ENCODE peak calls at places on chromosomes 6 and 20, in five cellular contexts. One of them, this sample, is unnamed.
A peak's percentile ranks its signal among the peaks of the same experiment; 100 is the strongest.

GRCh38 chr6:158999154-158999668 is 791 bp downstream of the RSPH3 start:
- DNase-seq in heart right ventricle: no peak
- DNase-seq in NCI-H748 treated with DMSO at 0.1 percent for 48 hours: no peak
- DNase-seq in posterior cingulate gyrus: no peak
- DNase-seq in cardiac septum: no peak
- DNase-seq in this sample: no peak

GRCh38 chr6:98832282-98833100 is 1.9 kb upstream of the POU3F2 start:
- DNase-seq in posterior cingulate gyrus: peak; percentile 56
- DNase-seq in NCI-H748 treated with DMSO at 0.1 percent for 48 hours: peak; percentile 58
- DNase-seq in cardiac septum: no peak
- DNase-seq in heart right ventricle: no peak
- DNase-seq in this sample: peak; percentile 72

GRCh38 chr20:61919675-61920365 is 145.9 kb downstream of the TAF4 start:
- DNase-seq in posterior cingulate gyrus: no peak
- DNase-seq in heart right ventricle: no peak
- DNase-seq in cardiac septum: no peak
- DNase-seq in NCI-H748 treated with DMSO at 0.1 percent for 48 hours: no peak
- DNase-seq in this sample: no peak

GRCh38 chr20:32454164-32455145 is 96.3 kb downstream of the ASXL1 start:
- DNase-seq in heart right ventricle: no peak
- DNase-seq in posterior cingulate gyrus: no peak
- DNase-seq in NCI-H748 treated with DMSO at 0.1 percent for 48 hours: no peak
- DNase-seq in cardiac septum: no peak
- DNase-seq in this sample: no peak

GRCh38 chr6:55916188-55916587 is 40.8 kb upstream of the BMP5 start:
- DNase-seq in cardiac septum: no peak
- DNase-seq in posterior cingulate gyrus: no peak
- DNase-seq in heart right ventricle: no peak
- DNase-seq in NCI-H748 treated with DMSO at 0.1 percent for 48 hours: no peak
- DNase-seq in this sample: no peak

GRCh38 chr6:71460933-71461332 is 172.3 kb downstream of the OGFRL1 start:
- DNase-seq in posterior cingulate gyrus: no peak
- DNase-seq in heart right ventricle: no peak
- DNase-seq in NCI-H748 treated with DMSO at 0.1 percent for 48 hours: no peak
- DNase-seq in cardiac septum: no peak
- DNase-seq in this sample: no peak

GRCh38 chr6:51968265-51968664 is 119.1 kb downstream of the PKHD1 start:
- DNase-seq in cardiac septum: no peak
- DNase-seq in heart right ventricle: no peak
- DNase-seq in NCI-H748 treated with DMSO at 0.1 percent for 48 hours: no peak
- DNase-seq in posterior cingulate gyrus: no peak
- DNase-seq in this sample: no peak

GRCh38 chr6:108835218-108835850 is 12.9 kb upstream of the ARMC2 start:
- DNase-seq in NCI-H748 treated with DMSO at 0.1 percent for 48 hours: peak; percentile 59
- DNase-seq in cardiac septum: peak; percentile 95
- DNase-seq in heart right ventricle: peak; percentile 89
- DNase-seq in posterior cingulate gyrus: peak; percentile 90
- DNase-seq in this sample: peak; percentile 87

GRCh38 chr6:25050356-25050755 is 114.6 kb upstream of the RIPOR2 start:
- DNase-seq in NCI-H748 treated with DMSO at 0.1 percent for 48 hours: no peak
- DNase-seq in heart right ventricle: no peak
- DNase-seq in posterior cingulate gyrus: no peak
- DNase-seq in cardiac septum: no peak
- DNase-seq in this sample: no peak

GRCh38 chr6:146286976-146287375 is 256.7 kb upstream of the RAB32 start:
- DNase-seq in NCI-H748 treated with DMSO at 0.1 percent for 48 hours: no peak
- DNase-seq in cardiac septum: no peak
- DNase-seq in posterior cingulate gyrus: no peak
- DNase-seq in heart right ventricle: no peak
- DNase-seq in this sample: no peak

GRCh38 chr6:16135078-16135477 is 6.2 kb downstream of the MYLIP start:
- DNase-seq in heart right ventricle: no peak
- DNase-seq in NCI-H748 treated with DMSO at 0.1 percent for 48 hours: no peak
- DNase-seq in cardiac septum: no peak
- DNase-seq in posterior cingulate gyrus: no peak
- DNase-seq in this sample: no peak

GRCh38 chr6:44105146-44105545 is 22.1 kb downstream of the MRPL14 start:
- DNase-seq in heart right ventricle: no peak
- DNase-seq in posterior cingulate gyrus: no peak
- DNase-seq in cardiac septum: no peak
- DNase-seq in NCI-H748 treated with DMSO at 0.1 percent for 48 hours: no peak
- DNase-seq in this sample: no peak

GRCh38 chr6:17394192-17394611 is 807 bp downstream of the CAP2 start:
- DNase-seq in heart right ventricle: peak; percentile 23
- DNase-seq in cardiac septum: no peak
- DNase-seq in posterior cingulate gyrus: no peak
- DNase-seq in NCI-H748 treated with DMSO at 0.1 percent for 48 hours: peak; percentile 39
- DNase-seq in this sample: peak; percentile 70

GRCh38 chr6:14066782-14067406 is 50.7 kb upstream of the CD83 start:
- DNase-seq in posterior cingulate gyrus: no peak
- DNase-seq in cardiac septum: no peak
- DNase-seq in heart right ventricle: no peak
- DNase-seq in NCI-H748 treated with DMSO at 0.1 percent for 48 hours: peak; percentile 94
- DNase-seq in this sample: no peak

GRCh38 chr6:69232506-69233194 is 564.2 kb downstream of the LMBRD1 start:
- DNase-seq in posterior cingulate gyrus: peak; percentile 83
- DNase-seq in heart right ventricle: peak; percentile 80
- DNase-seq in cardiac septum: peak; percentile 81
- DNase-seq in NCI-H748 treated with DMSO at 0.1 percent for 48 hours: peak; percentile 75
- DNase-seq in this sample: peak; percentile 88

GRCh38 chr6:155075938-155076337 is 80.8 kb downstream of the TIAM2 start:
- DNase-seq in cardiac septum: no peak
- DNase-seq in posterior cingulate gyrus: no peak
- DNase-seq in NCI-H748 treated with DMSO at 0.1 percent for 48 hours: no peak
- DNase-seq in heart right ventricle: no peak
- DNase-seq in this sample: no peak